ENCODE peak calls at places on chromosomes 5 and 9, in four cellular contexts. F is HepG2, V is A549, S is K562. T is an unnamed sample.

GRCh38 chr5:160774646-160775313 is 77.2 kb downstream of the ATP10B start:
- DNase-seq in F (no peak), V (no peak), S (no peak), T (no peak)

GRCh38 chr9:110095238-110095637 is 112.7 kb downstream of the C9orf152 start:
- DNase-seq in F (no peak), V (no peak), S (no peak), T (no peak)

GRCh38 chr5:158435161-158435616 is 576.2 kb upstream of the CLINT1 start:
- DNase-seq in F (no peak), V (no peak), S (no peak), T (no peak)

GRCh38 chr5:102959055-102959454 is 160.9 kb downstream of the GIN1 start:
- DNase-seq in F (no peak), V (peak), S (no peak), T (no peak)

GRCh38 chr9:38417003-38417965 is 7.0 kb downstream of the IGFBPL1 start:
- DNase-seq in F (peak), V (peak), S (peak), T (peak)

GRCh38 chr5:74938250-74938649 is 72.1 kb upstream of the FAM169A start:
- DNase-seq in F (no peak), V (no peak), S (no peak), T (no peak)

GRCh38 chr9:37679649-37680402 is 29.1 kb downstream of the FRMPD1 start:
- DNase-seq in F (no peak), V (no peak), S (peak), T (no peak)

GRCh38 chr9:87276851-87277251 is 220.8 kb upstream of the DAPK1 start:
- DNase-seq in F (no peak), V (no peak), S (no peak), T (no peak)

GRCh38 chr5:138038826-138039225 is 5.9 kb upstream of the FAM13B start:
- DNase-seq in F (no peak), V (no peak), S (no peak), T (no peak)

GRCh38 chr9:974993-975739 is 1.3 kb upstream of the DMRT3 start:
- DNase-seq in F (no peak), V (no peak), S (no peak), T (peak)

GRCh38 chr5:126446498-126447224 is 23.5 kb downstream of the GRAMD2B start:
- DNase-seq in F (no peak), V (no peak), S (no peak), T (no peak)

GRCh38 chr5:32225445-32225844 is 51.3 kb upstream of the GOLPH3 start:
- DNase-seq in F (peak), V (no peak), S (no peak), T (no peak)

GRCh38 chr5:132474881-132475511 is 15.6 kb downstream of the IRF1 start:
- DNase-seq in F (no peak), V (no peak), S (no peak), T (no peak)

GRCh38 chr9:81758123-81758797 is 68.9 kb upstream of the TLE1 start:
- DNase-seq in F (no peak), V (no peak), S (no peak), T (no peak)

GRCh38 chr9:109968702-109969450 is 188.9 kb downstream of the PALM2AKAP2 start:
- DNase-seq in F (peak), V (no peak), S (no peak), T (peak)

GRCh38 chr9:99167694-99168093 is 54.0 kb downstream of the ALG2 start:
- DNase-seq in F (no peak), V (no peak), S (no peak), T (no peak)

GRCh38 chr5:10393491-10393890 is 40.0 kb downstream of the MARCHF6 start:
- DNase-seq in F (no peak), V (no peak), S (no peak), T (no peak)

GRCh38 chr9:29668732-29669131 is 2095.5 kb upstream of the C9orf72 start:
- DNase-seq in F (no peak), V (no peak), S (no peak), T (no peak)

GRCh38 chr5:100584889-100585288 is 49.7 kb downstream of the FAM174A start:
- DNase-seq in F (no peak), V (no peak), S (no peak), T (no peak)

GRCh38 chr5:60274704-60275103 is 381.2 kb upstream of the PDE4D start:
- DNase-seq in F (no peak), V (no peak), S (no peak), T (no peak)

GRCh38 chr9:14361074-14361473 is 47.1 kb upstream of the NFIB start:
- DNase-seq in F (no peak), V (no peak), S (no peak), T (no peak)

GRCh38 chr9:128917151-128917849 is 3.5 kb upstream of the PHYHD1 start:
- DNase-seq in F (peak), V (no peak), S (no peak), T (no peak)

GRCh38 chr9:119959846-119960545 is 590.8 kb upstream of the BRINP1 start:
- DNase-seq in F (no peak), V (no peak), S (no peak), T (no peak)

GRCh38 chr9:99778308-99778707 is 43.4 kb upstream of the NR4A3 start:
- DNase-seq in F (no peak), V (peak), S (no peak), T (no peak)

GRCh38 chr5:43769576-43770352 is 166.8 kb downstream of the NNT start:
- DNase-seq in F (no peak), V (no peak), S (no peak), T (no peak)

GRCh38 chr5:57173026-57173317 is 887 bp upstream of the GPBP1 start:
- DNase-seq in F (no peak), V (no peak), S (no peak), T (no peak)

DNA sequence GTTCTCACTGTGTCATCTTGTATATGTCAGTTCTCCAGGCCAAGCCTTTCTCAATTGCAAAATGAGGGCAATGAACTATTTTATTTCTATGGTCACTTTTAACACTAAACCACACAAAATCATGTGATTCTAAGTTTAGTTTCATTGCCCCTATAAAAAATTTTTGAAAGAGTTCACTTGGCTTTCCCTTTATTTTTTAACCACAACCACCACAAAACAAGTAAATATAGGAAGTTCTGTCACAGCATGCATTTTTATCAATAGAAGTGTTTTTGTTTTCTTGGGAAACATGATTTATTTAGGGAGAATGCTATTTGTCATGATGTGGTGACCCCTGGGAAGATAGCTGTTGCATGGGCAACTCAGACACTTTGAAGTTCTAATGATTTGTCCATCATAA is 169.1 kb downstream of the CSNK1G3 start:
- DNase-seq in F (no peak), V (no peak), S (no peak), T (no peak)
- TF ChIP-seq NR3C1 in F (no peak), V (no peak), S (no peak), T (no peak)

GRCh38 chr5:169174923-169175322 is 126.0 kb downstream of the SLIT3 start:
- DNase-seq in F (no peak), V (no peak), S (no peak), T (no peak)

GRCh38 chr5:169177431-169177694 is 123.6 kb downstream of the SLIT3 start:
- DNase-seq in F (no peak), V (no peak), S (no peak), T (no peak)

GRCh38 chr5:169178754-169179153 is 122.2 kb downstream of the SLIT3 start:
- DNase-seq in F (no peak), V (no peak), S (no peak), T (no peak)

GRCh38 chr5:169176686-169177430 is 124.1 kb downstream of the SLIT3 start:
- DNase-seq in F (no peak), V (no peak), S (no peak), T (no peak)

GRCh38 chr5:169178269-169178668 is 122.7 kb downstream of the SLIT3 start:
- DNase-seq in F (no peak), V (no peak), S (no peak), T (no peak)
- TF ChIP-seq NR3C1 in F (no peak), V (no peak), S (no peak), T (no peak)

GRCh38 chr9:25913806-25914205 is 235.6 kb upstream of the TUSC1 start:
- DNase-seq in F (no peak), V (no peak), S (no peak), T (no peak)
- TF ChIP-seq NR3C1 in F (no peak), V (no peak), S (no peak), T (no peak)

GRCh38 chr5:141816598-141817399 is 61.4 kb downstream of the PCDH1 start:
- DNase-seq in F (no peak), V (no peak), S (peak), T (peak)
- TF ChIP-seq NR3C1 in F (no peak), V (no peak), S (no peak), T (no peak)

GRCh38 chr5:125232779-125233230 is 486.4 kb upstream of the ZNF608 start:
- DNase-seq in F (no peak), V (no peak), S (no peak), T (no peak)
- TF ChIP-seq NR3C1 in F (no peak), V (no peak), S (no peak), T (no peak)

DNA sequence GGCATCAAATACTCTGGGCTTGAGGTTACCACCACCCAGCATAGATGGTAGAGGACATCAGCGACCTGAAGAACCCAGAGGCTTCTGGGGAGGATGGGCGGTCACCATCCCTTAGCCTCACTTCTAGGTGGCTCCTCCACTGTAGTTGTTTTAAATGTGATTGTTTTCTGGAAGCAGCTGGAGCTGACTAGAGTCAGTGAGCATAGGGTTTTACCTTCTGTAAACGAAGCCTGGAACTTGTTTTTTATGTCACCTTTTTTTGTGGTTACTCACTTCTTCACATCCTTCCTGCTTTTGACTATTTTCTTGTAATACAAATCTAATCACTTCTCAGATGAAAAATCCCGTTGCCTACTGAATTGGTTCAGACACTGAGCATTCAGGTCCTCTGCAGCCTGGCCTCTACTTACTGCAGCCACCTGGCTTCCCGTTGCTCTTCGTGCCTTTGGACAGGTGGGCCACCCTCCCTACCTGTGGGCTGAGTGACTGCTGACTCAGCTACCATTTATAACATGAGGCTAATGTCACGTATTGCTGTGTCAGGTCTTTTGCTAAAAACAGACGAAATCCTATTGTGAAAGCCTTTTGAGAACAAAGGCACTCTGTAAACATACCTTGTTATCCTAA is 167.8 kb downstream of the MAN2A1 start:
- DNase-seq in F (no peak), V (no peak), S (no peak), T (no peak)
- TF ChIP-seq NR3C1 in F (no peak), V (no peak), S (no peak), T (no peak)

DNA sequence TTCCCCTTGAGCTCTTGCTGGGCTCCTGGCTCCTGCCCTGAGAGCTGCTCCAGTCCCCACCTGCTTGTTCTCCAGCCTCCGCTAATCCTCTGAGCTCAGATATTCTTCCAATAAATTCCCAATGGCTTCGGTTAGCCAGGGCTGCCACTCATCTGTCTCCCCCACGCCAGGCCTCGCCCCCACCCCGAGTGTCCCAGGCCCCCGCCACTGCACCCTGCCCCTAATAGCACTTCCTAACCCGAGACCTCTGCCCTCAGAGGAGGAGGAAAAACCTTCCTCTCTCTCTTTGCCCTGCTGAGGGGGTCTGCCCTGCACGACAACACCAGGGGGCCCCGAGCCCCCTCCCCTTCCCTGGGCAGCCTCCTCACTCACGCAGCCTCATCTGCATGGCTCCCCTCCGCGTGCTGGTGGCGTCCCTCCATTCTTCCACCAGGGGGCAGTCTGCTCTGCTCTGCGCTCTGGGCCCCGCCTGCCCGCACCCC is 5.4 kb upstream of the LCN15 start:
- DNase-seq in F (no peak), V (peak), S (peak), T (peak)
- TF ChIP-seq NR3C1 in F (no peak), V (no peak), S (no peak), T (no peak)

DNA sequence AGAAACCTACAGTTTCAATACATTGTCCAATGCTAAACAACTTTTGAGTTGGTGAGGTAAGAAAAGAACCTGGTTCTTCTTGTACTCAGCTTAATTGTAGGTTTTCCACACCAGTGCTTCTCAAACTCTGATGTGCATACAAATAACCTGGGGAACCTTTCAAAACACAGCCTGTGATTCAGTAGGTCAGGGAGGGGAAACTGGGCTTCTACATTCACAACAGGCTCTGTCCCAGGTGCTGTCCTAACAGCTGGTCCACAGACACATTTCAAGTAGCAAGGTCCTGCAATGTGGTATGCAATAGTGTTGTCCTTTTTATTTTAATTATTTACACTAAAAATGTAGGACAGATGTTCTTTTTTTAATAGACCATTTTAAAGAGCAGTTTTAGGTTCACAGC is 47.4 kb upstream of the SNCAIP start:
- DNase-seq in F (no peak), V (no peak), S (no peak), T (no peak)
- TF ChIP-seq NR3C1 in F (no peak), V (no peak), S (no peak), T (no peak)